ENCODE peak calls at places on chromosome X, in four cellular contexts. G is keratinocyte, B is IMR-90, E is fibroblast of lung. R is an unnamed sample.

GRCh38 chrX:53318766-53319353 is 37.5 kb upstream of the IQSEC2 start:
- DNase-seq in B (no peak), G (no peak), E (no peak), R (no peak)

GRCh38 chrX:45070116-45071007 is 130.3 kb downstream of the DIPK2B start:
- DNase-seq in E (peak; percentile 56), B (peak; percentile 67), G (no peak), R (peak; percentile 41)

GRCh38 chrX:118182050-118182449 is 65.4 kb upstream of the KLHL13 start:
- DNase-seq in B (peak; percentile 15), E (peak; percentile 48), G (no peak), R (no peak)

GRCh38 chrX:103747199-103747598 is 29.4 kb upstream of the PLP1 start:
- DNase-seq in B (no peak), E (no peak), G (no peak), R (no peak)

GRCh38 chrX:11703855-11704254 is 38.1 kb upstream of the ARHGAP6 start:
- DNase-seq in E (no peak), B (no peak), G (no peak), R (no peak)

GRCh38 chrX:2707334-2707760 is 16.3 kb downstream of the CD99 start:
- DNase-seq in G (peak; percentile 86), E (peak; percentile 81), B (peak; percentile 95), R (peak; percentile 47)

GRCh38 chrX:71623714-71624113 is 5.4 kb upstream of the CXCR3 start:
- DNase-seq in B (no peak), E (no peak), G (no peak), R (no peak)

GRCh38 chrX:134547047-134547679 is 87.2 kb downstream of the HPRT1 start:
- DNase-seq in E (no peak), B (peak; percentile 43), G (no peak), R (no peak)

GRCh38 chrX:56812515-56813105 is 83.6 kb downstream of the NBDY start:
- DNase-seq in G (no peak), E (no peak), B (no peak), R (no peak)

GRCh38 chrX:40068048-40068447 is 29.7 kb downstream of the BCOR start:
- DNase-seq in E (no peak), G (no peak), B (no peak), R (no peak)

GRCh38 chrX:50971390-50971789 is 60.9 kb downstream of the BMP15 start:
- DNase-seq in B (no peak), E (peak; percentile 24), G (no peak), R (no peak)

GRCh38 chrX:18707442-18708049 is at the start of gene PPEF1:
- DNase-seq in E (no peak), G (no peak), B (no peak), R (no peak)

GRCh38 chrX:153984351-153985178 is 12.0 kb downstream of the TMEM187 start:
- DNase-seq in B (no peak), G (no peak), E (no peak), R (no peak)

GRCh38 chrX:134933911-134934310 is 56.9 kb upstream of the SMIM10 start:
- DNase-seq in G (no peak), B (no peak), E (no peak), R (no peak)

GRCh38 chrX:53287493-53288138 is 6.2 kb upstream of the IQSEC2 start:
- DNase-seq in G (no peak), E (peak; percentile 71), B (peak; percentile 66), R (peak; percentile 71)

GRCh38 chrX:130339408-130340222 is at the start of gene SLC25A14:
- DNase-seq in B (peak; percentile 66), G (peak; percentile 13), E (peak; percentile 71), R (peak; percentile 77)

GRCh38 chrX:104618106-104618895 is 52.3 kb downstream of the IL1RAPL2 start:
- DNase-seq in B (no peak), E (no peak), G (peak; percentile 85), R (no peak)

GRCh38 chrX:10900585-10901289 is 210.4 kb upstream of the HCCS start:
- DNase-seq in E (peak; percentile 79), B (peak; percentile 58), G (no peak), R (no peak)

GRCh38 chrX:122572461-122572860 is 611.6 kb upstream of the GRIA3 start:
- DNase-seq in G (no peak), E (peak; percentile 67), B (peak; percentile 4), R (no peak)

GRCh38 chrX:94414746-94415145 is 740.7 kb downstream of the FAM133A start:
- DNase-seq in E (no peak), B (no peak), G (no peak), R (no peak)

GRCh38 chrX:28988246-28988645 is 401.0 kb downstream of the IL1RAPL1 start:
- DNase-seq in G (no peak), B (no peak), E (no peak), R (no peak)

GRCh38 chrX:129779747-129780146 is at the start of gene SASH3:
- DNase-seq in G (no peak), B (no peak), E (no peak), R (no peak)

DNA sequence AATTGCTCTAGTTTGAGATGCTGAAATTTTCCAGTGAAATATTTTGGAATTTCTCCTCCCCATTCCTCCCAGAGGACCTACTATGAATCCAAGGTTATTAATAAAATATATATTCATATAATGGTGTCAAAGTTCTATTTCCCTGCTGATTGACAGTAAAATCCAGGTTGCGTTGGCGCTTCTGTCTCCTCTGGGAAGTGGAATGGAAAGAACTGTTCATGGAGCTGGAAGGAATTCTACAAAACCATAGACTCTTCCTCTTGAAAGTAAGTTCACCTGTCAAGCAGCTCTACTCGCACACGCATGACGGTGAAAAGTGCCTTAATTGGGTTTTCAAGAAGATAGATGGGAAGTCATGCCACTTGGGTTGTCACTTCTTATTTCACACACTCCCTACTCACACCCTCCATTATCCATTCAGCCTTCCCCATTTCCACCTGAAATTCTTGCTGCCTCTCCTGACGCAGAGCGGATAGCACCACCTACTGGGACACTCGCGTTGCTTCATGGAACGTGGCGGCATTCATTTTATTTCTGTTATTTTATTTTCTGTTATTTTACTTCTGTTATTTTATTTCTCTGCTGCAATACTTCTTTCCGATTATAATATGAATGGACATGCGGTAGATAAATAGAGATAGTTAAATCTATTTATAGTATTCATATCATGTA is 351.5 kb downstream of the NLGN4X start:
- DNase-seq in E (peak; percentile 4), G (no peak), B (no peak), R (no peak)
- TF ChIP-seq CTCF in E (no peak), G (peak; percentile 68), B (no peak), R (no peak)

GRCh38 chrX:24395775-24396174 is 35.3 kb downstream of the SUPT20HL1 start:
- DNase-seq in G (peak; percentile 19), B (peak; percentile 82), E (peak; percentile 73), R (peak; percentile 53)
- H3K9ac ChIP-seq in G (no peak overlapping the region), B (no peak overlapping the region), E (no peak overlapping the region), R (no peak overlapping the region)

GRCh38 chrX:132227383-132228112 is 8.3 kb upstream of the RAP2C start:
- DNase-seq in B (peak; percentile 27), G (no peak), E (no peak), R (no peak)

GRCh38 chrX:132231587-132231986 is 12.3 kb upstream of the RAP2C start:
- DNase-seq in G (no peak), E (no peak), B (no peak), R (no peak)

DNA sequence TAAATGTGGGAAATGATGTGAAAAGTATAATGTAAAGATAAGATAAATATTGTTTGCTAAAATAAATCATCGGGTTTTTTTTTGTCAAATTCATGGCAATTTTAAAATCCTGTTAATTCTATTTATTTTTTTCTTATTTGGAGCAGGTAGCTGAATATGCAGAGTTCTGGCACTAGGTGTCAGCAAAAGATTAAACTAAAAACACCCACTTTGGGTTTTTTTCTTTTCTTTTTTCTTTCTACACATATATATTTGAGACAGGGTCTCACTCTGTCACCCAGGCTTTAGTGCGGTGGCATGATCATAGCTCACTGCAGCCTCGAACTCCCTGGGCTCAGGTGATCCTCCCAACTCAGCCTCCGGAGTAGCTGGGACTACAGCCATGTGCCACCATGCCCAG is 6.9 kb upstream of the RAP2C start:
- DNase-seq in E (no peak), B (peak; percentile 15), G (no peak), R (no peak)
- TF ChIP-seq CTCF in E (peak; percentile 40), B (peak; percentile 55), G (no peak), R (peak; percentile 13)

DNA sequence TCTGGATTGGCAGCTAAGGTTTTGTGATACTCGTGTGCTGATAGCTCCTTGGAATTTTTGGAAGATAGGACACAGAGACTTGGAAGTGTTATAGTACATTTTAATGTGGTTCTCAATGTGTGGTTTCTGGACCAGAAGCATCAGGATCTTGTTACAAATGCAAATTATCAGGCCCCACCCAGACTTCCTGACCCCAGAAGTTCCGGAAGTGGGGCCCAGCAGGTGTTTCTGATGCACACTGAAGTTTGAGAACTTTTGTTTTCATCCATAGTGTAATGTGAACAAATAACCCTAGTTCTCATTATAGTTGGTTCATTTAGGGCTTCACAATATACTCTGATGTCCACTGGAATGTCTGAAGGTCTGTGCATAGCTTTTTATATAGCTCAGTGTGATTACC is 49.6 kb downstream of the LAMP2 start:
- DNase-seq in G (no peak), B (no peak), E (no peak), R (no peak)
- H3K9ac ChIP-seq in G (no peak overlapping the region), B (no peak overlapping the region), E (no peak overlapping the region), R (no peak overlapping the region)